ENCODE peak calls at places on chromosomes 3 and 15, in four cellular contexts. R, J, D and U are unnamed samples.
A peak's percentile ranks its signal among the peaks of the same experiment; 100 is the strongest.

GRCh38 chr3:57963811-57964346 is 44.3 kb upstream of the FLNB start:
- DNase-seq in R (no peak), J (no peak), D (no peak), U (no peak)

GRCh38 chr3:184937611-184938010 is 125.6 kb downstream of the VPS8 start:
- DNase-seq in R (no peak), J (no peak), D (no peak), U (no peak)

GRCh38 chr15:58517252-58517681 is 85.5 kb downstream of the LIPC start:
- DNase-seq in R (no peak), J (peak; percentile 32), D (no peak), U (no peak)

GRCh38 chr15:31551323-31551722 is 224.7 kb downstream of the KLF13 start:
- DNase-seq in R (no peak), J (no peak), D (no peak), U (no peak)

GRCh38 chr15:55998478-55998877 is 5.1 kb upstream of the NEDD4 start:
- DNase-seq in R (no peak), J (no peak), D (no peak), U (no peak)

GRCh38 chr3:128784228-128784627 is 58.2 kb downstream of the RAB7A start:
- DNase-seq in R (peak; percentile 46), J (no peak), D (peak; percentile 9), U (no peak)

GRCh38 chr3:58192076-58192475 is 18.7 kb downstream of the DNASE1L3 start:
- DNase-seq in R (no peak), J (no peak), D (no peak), U (no peak)

GRCh38 chr3:42071720-42072582 is 19.2 kb upstream of the TRAK1 start:
- DNase-seq in R (no peak), J (no peak), D (peak; percentile 33), U (peak; percentile 75)

GRCh38 chr3:10334461-10334860 is 13.5 kb upstream of the SEC13 start:
- DNase-seq in R (peak; percentile 76), J (no peak), D (peak; percentile 65), U (peak; percentile 76)

GRCh38 chr3:101638262-101638745 is 38.6 kb downstream of the ZBTB11 start:
- DNase-seq in R (peak; percentile 17), J (no peak), D (no peak), U (no peak)
- TF ChIP-seq CTCF in R (peak; percentile 21), J (no peak), D (no peak), U (peak; percentile 13)

DNA sequence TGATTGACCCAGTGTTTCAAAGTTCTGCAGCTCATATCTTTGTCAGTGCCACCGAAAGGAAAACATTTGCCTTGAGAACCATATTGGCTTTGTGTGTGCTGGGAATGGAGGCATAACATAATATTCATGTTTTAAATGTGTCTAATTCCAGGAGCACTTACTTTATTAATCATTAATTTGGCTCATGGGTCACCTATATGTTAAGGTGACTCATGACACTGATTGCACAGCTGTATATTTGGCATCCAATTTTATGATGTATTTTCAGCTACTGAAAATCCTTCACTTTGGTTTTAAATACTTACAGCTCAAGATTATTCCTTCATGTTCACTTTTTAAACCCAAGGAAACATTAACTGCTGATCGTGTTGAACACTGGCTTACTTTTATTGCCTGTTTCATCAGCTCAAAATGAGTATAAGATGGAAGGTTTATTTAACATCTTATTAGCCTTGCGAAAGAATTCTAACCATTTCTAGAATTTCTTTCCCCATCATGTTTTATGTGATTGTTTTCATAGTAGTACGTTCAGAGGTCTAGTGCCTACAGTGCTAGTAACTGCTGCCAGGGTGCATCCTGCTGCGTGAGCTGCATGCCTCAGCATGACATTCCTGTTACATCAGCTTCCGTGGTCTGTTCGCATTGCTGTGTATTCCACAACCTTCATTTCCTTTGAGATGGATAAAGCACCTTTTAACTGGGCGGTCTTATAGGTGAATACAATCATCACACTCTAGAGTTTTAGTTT is 63.7 kb downstream of the LRCH3 start:
- DNase-seq in R (no peak), J (no peak), D (no peak), U (peak; percentile 99)
- TF ChIP-seq ELK1 in R (no peak), J (no peak), D (no peak), U (no peak)

GRCh38 chr3:189635385-189635784 is 4.2 kb downstream of the TP63 start:
- DNase-seq in R (no peak), J (no peak), D (no peak), U (no peak)
- TF ChIP-seq CTCF in R (no peak), J (no peak), D (no peak), U (no peak)

GRCh38 chr3:52432225-52432624 is 12.7 kb downstream of the SEMA3G start:
- DNase-seq in R (no peak), J (no peak), D (no peak), U (no peak)
- TF ChIP-seq ELK1 in R (no peak), J (no peak), D (no peak), U (no peak)

GRCh38 chr3:37041546-37042195 is 48.4 kb downstream of the MLH1 start:
- DNase-seq in R (no peak), J (no peak), D (no peak), U (peak; percentile 33)
- TF ChIP-seq CTCF in R (no peak), J (no peak), D (no peak), U (no peak)

GRCh38 chr3:126721246-126721645 is 17.2 kb downstream of the CHCHD6 start:
- DNase-seq in R (no peak), J (no peak), D (no peak), U (no peak)
- TF ChIP-seq ELK1 in R (no peak), J (no peak), D (no peak), U (no peak)

GRCh38 chr15:64092075-64092820 is 1.4 kb downstream of the CIAO2A start:
- DNase-seq in R (peak; percentile 28), J (no peak), D (no peak), U (no peak)
- TF ChIP-seq CTCF in R (no peak), J (no peak), D (peak; percentile 19), U (peak; percentile 21)

GRCh38 chr3:160649596-160649995 is 27.4 kb upstream of the ARL14 start:
- DNase-seq in R (no peak), J (no peak), D (no peak), U (no peak)
- TF ChIP-seq ELK1 in R (no peak), J (no peak), D (no peak), U (no peak)

GRCh38 chr3:13461169-13462124 is 18.7 kb upstream of the HDAC11 start:
- DNase-seq in R (peak; percentile 94), J (no peak), D (peak; percentile 58), U (peak; percentile 36)
- TF ChIP-seq CTCF in R (peak; percentile 98), J (peak; percentile 87), D (peak; percentile 55), U (peak; percentile 61)

DNA sequence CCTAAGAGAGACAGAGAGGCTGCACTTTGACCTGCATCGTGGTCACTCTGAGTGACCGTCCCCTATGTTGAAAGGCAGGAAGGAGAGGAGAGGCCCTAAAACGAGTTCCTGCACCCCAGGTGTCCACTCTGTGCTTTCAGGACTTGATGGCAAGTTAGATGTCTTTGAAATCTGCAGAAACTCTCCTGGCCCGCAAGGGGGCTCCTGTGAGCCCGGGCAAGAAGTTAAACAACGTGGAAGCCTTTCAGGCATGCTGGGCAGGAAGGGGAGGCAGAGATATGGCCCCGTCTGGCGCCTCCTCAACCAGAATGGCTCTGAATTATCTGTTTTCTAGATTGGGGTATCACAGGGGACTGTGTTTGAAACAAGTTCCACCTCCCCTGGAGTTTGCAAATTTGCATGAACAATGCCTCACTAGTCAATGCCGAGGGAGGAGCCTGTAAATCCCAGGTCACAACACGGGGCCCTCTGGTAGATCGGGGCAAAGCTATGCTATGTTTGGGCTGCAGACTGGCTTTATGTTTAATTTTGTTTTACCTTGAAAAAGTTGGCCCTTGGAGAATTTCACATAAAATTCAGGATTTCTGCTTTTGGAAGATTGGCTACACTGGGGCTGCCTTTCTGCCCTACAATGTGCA is 9.8 kb downstream of the CTXND1 start:
- DNase-seq in R (peak; percentile 54), J (no peak), D (peak; percentile 45), U (peak; percentile 24)
- TF ChIP-seq ELK1 in R (no peak), J (no peak), D (no peak), U (no peak)